ENCODE peak calls at places on chromosome 12, in eight cellular contexts. E is naive thymus-derived CD4-positive, alpha-beta T cell; W is cardiac fibroblast; P is endothelial cell of umbilical vein; N is OCI-LY7; O is transverse colon; X is lower leg skin; I is WERI-Rb-1. Q is an unnamed sample.
A peak's percentile ranks its signal among the peaks of the same experiment; 100 is the strongest.

GRCh38 chr12:25979059-25979458 is 20.6 kb downstream of the RASSF8 start:
- DNase-seq in O (no peak), W (no peak), X (no peak), N (no peak), P (no peak), I (no peak), E (no peak), Q (no peak)

GRCh38 chr12:55060470-55060869 is 40.7 kb downstream of the NEUROD4 start:
- DNase-seq in O (no peak), X (no peak), I (peak; percentile 61), P (no peak), E (no peak), N (peak; percentile 23), W (no peak), Q (no peak)

GRCh38 chr12:57764662-57765002 is 2.2 kb downstream of the CYP27B1 start:
- DNase-seq in I (no peak), N (no peak), E (no peak), P (no peak), X (no peak), W (no peak), O (no peak), Q (peak; percentile 77)

GRCh38 chr12:109678732-109679131 is 34.9 kb upstream of the FAM222A start:
- DNase-seq in W (no peak), X (no peak), O (peak; percentile 21), N (no peak), P (no peak), E (no peak), I (peak; percentile 66), Q (no peak)

GRCh38 chr12:104275689-104276088 is 27.9 kb upstream of the EID3 start:
- DNase-seq in O (no peak), W (no peak), X (no peak), E (no peak), I (no peak), N (no peak), P (no peak), Q (no peak)

GRCh38 chr12:114414031-114414865 is 8.3 kb upstream of the TBX5 start:
- DNase-seq in W (no peak), N (no peak), E (no peak), O (no peak), I (no peak), X (no peak), P (no peak), Q (no peak)

GRCh38 chr12:38905480-38906351 is at the start of gene CPNE8:
- DNase-seq in E (peak; percentile 19), W (peak; percentile 79), P (peak; percentile 79), I (peak; percentile 5), N (no peak), O (peak; percentile 84), X (peak; percentile 98), Q (peak; percentile 74)

GRCh38 chr12:1281683-1282366 is 290.8 kb downstream of the ERC1 start:
- DNase-seq in I (no peak), X (no peak), W (peak; percentile 68), N (no peak), P (no peak), O (no peak), E (no peak), Q (no peak)

GRCh38 chr12:124684971-124685688 is 117.7 kb upstream of the NCOR2 start:
- DNase-seq in W (peak; percentile 74), X (no peak), E (no peak), O (no peak), P (no peak), N (no peak), I (no peak), Q (peak; percentile 42)

GRCh38 chr12:2348477-2348852 is 295.7 kb downstream of the CACNA1C start:
- DNase-seq in W (no peak), X (peak; percentile 43), O (no peak), P (no peak), E (no peak), N (no peak), I (no peak), Q (no peak)

GRCh38 chr12:41950455-41950854 is 194.2 kb downstream of the GXYLT1 start:
- DNase-seq in E (no peak), W (no peak), P (no peak), O (no peak), N (no peak), X (no peak), I (no peak), Q (no peak)

GRCh38 chr12:56719056-56719455 is 6.0 kb downstream of the NACA start:
- DNase-seq in I (no peak), N (no peak), E (no peak), P (no peak), X (no peak), W (no peak), O (no peak), Q (no peak)

GRCh38 chr12:28351414-28351813 is 161.2 kb downstream of the CCDC91 start:
- DNase-seq in I (no peak), O (no peak), W (no peak), X (no peak), E (no peak), N (no peak), P (no peak), Q (no peak)

GRCh38 chr12:70403827-70404226 is 37.7 kb downstream of the KCNMB4 start:
- DNase-seq in W (no peak), N (no peak), X (no peak), O (no peak), I (no peak), P (no peak), E (no peak), Q (no peak)

GRCh38 chr12:128607606-128608005 is 216.2 kb downstream of the SLC15A4 start:
- DNase-seq in X (no peak), W (no peak), N (no peak), P (no peak), O (no peak), I (no peak), E (no peak), Q (no peak)

GRCh38 chr12:67534671-67535070 is 113.9 kb upstream of the DYRK2 start:
- DNase-seq in X (no peak), P (no peak), W (peak; percentile 90), N (no peak), I (no peak), E (no peak), O (no peak), Q (no peak)

GRCh38 chr12:52126605-52127578 is 47.4 kb downstream of the SMIM41 start:
- DNase-seq in X (peak; percentile 83), O (no peak), P (peak; percentile 98), W (no peak), N (no peak), E (no peak), I (no peak), Q (no peak)

GRCh38 chr12:26696613-26697092 is 136.3 kb downstream of the ITPR2 start:
- DNase-seq in P (peak; percentile 80), I (no peak), N (no peak), W (peak; percentile 86), O (no peak), X (no peak), E (no peak), Q (no peak)

GRCh38 chr12:57522887-57523705 is 472 bp downstream of the MBD6 start:
- DNase-seq in X (peak; percentile 93), O (peak; percentile 54), E (no peak), N (peak; percentile 73), I (peak; percentile 67), P (peak; percentile 72), W (peak; percentile 44), Q (peak; percentile 53)

GRCh38 chr12:27851311-27851710 is 71.3 kb upstream of the MANSC4 start:
- DNase-seq in W (no peak), P (no peak), N (no peak), X (no peak), I (no peak), E (no peak), O (no peak), Q (no peak)

GRCh38 chr12:74365178-74365964 is 172.3 kb upstream of the ATXN7L3B start:
- DNase-seq in I (peak; percentile 51), E (no peak), O (no peak), P (peak; percentile 57), W (peak; percentile 80), N (peak; percentile 43), X (no peak), Q (peak; percentile 12)

GRCh38 chr12:85741051-85741450 is 95.2 kb downstream of the RASSF9 start:
- DNase-seq in X (no peak), N (no peak), P (no peak), O (no peak), E (no peak), I (no peak), W (no peak), Q (no peak)
- H3K4me3 ChIP-seq in X (no peak overlapping the region), N (no peak overlapping the region), P (no peak overlapping the region), O (no peak overlapping the region), E (no peak overlapping the region), I (no peak overlapping the region), W (no peak overlapping the region), Q (no peak overlapping the region)

DNA sequence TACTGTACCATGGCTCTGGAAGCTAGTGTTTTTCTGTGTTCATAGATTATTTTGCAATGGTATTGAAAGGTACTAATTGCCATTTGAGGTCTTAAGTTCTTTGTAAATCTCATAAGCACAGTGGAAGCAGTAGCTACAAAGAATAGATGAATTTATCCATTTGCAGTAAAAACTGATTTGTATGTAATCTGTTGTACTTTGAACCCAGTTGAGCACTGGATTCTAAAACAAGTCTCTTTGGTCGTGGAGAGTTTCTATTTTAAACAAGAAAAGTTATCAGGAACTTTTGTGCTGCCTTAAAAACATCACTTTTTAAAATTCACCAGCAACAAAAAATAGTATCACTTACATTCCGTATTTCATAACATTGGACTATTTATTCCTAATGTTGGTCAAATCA is 4.1 kb downstream of the RAP1B start:
- DNase-seq in N (no peak), O (no peak), E (no peak), I (no peak), X (no peak), W (no peak), P (no peak), Q (no peak)
- H3K4me3 ChIP-seq in N (peak overlapping the region; percentile 95), O (no peak overlapping the region), E (peak overlapping the region; percentile 89), I (no peak overlapping the region), X (no peak overlapping the region), W (no peak overlapping the region), P (no peak overlapping the region), Q (no peak overlapping the region)

GRCh38 chr12:116143883-116144266 is 133.6 kb downstream of the MED13L start:
- DNase-seq in W (peak; percentile 73), P (no peak), I (no peak), N (no peak), X (no peak), E (no peak), O (no peak), Q (no peak)
- H3K4me3 ChIP-seq in W (no peak overlapping the region), P (no peak overlapping the region), I (no peak overlapping the region), N (no peak overlapping the region), X (no peak overlapping the region), E (no peak overlapping the region), O (no peak overlapping the region), Q (no peak overlapping the region)

GRCh38 chr12:50353404-50353803 is 43.0 kb downstream of the FAM186A start:
- DNase-seq in W (no peak), E (no peak), X (no peak), I (no peak), N (no peak), O (no peak), P (no peak), Q (no peak)

GRCh38 chr12:50351120-50352043 is 45.0 kb downstream of the FAM186A start:
- DNase-seq in N (no peak), W (peak; percentile 46), I (no peak), P (no peak), E (no peak), X (no peak), O (peak; percentile 24), Q (no peak)

GRCh38 chr12:50355365-50355764 is 41.0 kb downstream of the FAM186A start:
- DNase-seq in O (no peak), N (no peak), X (no peak), E (no peak), I (no peak), P (no peak), W (no peak), Q (no peak)

GRCh38 chr12:50354908-50355307 is 41.5 kb downstream of the FAM186A start:
- DNase-seq in I (no peak), N (no peak), X (no peak), O (no peak), E (no peak), W (peak; percentile 3), P (no peak), Q (no peak)

GRCh38 chr12:50353869-50354593 is 42.4 kb downstream of the FAM186A start:
- DNase-seq in W (peak; percentile 12), I (no peak), O (no peak), N (no peak), E (no peak), X (no peak), P (peak; percentile 47), Q (no peak)
- H3K4me3 ChIP-seq in W (no peak overlapping the region), I (no peak overlapping the region), O (no peak overlapping the region), N (no peak overlapping the region), E (no peak overlapping the region), X (no peak overlapping the region), P (no peak overlapping the region), Q (no peak overlapping the region)

Q was measured in thyroid gland.